ENCODE peak calls at places on chromosome 11, in six cellular contexts. P is pancreas; G is right cardiac atrium; S is CD4-positive, alpha-beta T cell; M is activated CD4-positive, CD25-positive, alpha-beta regulatory T cell treated with anti-CD3 and anti-CD28 coated beads, Interleukin-2, amount 50 U/mL, for 24 hours; C is activated naive CD8-positive, alpha-beta T cell treated with anti-CD3 and anti-CD28 coated beads, Interleukin-2, amount 10 ng/mL, durations not matched to agents 7 days and 5 days. A is an unnamed sample.

GRCh38 chr11:27421819-27422494 is 50.6 kb downstream of the LGR4 start:
- ATAC-seq in G (no peak), P (peak), M (no peak), C (no peak), S (no peak), A (no peak)

GRCh38 chr11:27610287-27610686 is 90.0 kb downstream of the BDNF start:
- ATAC-seq in S (no peak), G (no peak), P (no peak), M (no peak), C (no peak), A (no peak)

GRCh38 chr11:37280194-37280593 is 682.2 kb upstream of the RAG2 start:
- ATAC-seq in G (peak), C (no peak), S (no peak), P (no peak), M (no peak), A (no peak)

GRCh38 chr11:12052676-12053605 is 44.5 kb upstream of the DKK3 start:
- ATAC-seq in S (no peak), P (no peak), G (no peak), M (no peak), C (peak), A (no peak)

GRCh38 chr11:99370557-99371200 is 349.9 kb downstream of the CNTN5 start:
- ATAC-seq in M (no peak), G (peak), S (no peak), C (no peak), P (no peak), A (no peak)

GRCh38 chr11:131688056-131688693 is 317.8 kb downstream of the NTM start:
- ATAC-seq in M (peak), P (no peak), C (peak), G (peak), S (no peak), A (no peak)

GRCh38 chr11:12126352-12127019 is 16.1 kb downstream of the MICAL2 start:
- ATAC-seq in S (no peak), P (no peak), G (no peak), M (no peak), C (no peak), A (peak)

GRCh38 chr11:110524227-110524626 is 94.5 kb downstream of the FDX1 start:
- ATAC-seq in P (no peak), S (no peak), C (no peak), M (no peak), G (no peak), A (peak)

GRCh38 chr11:120540744-120541143 is 29.2 kb downstream of the GRIK4 start:
- ATAC-seq in C (no peak), P (no peak), S (no peak), G (no peak), M (no peak), A (no peak)

GRCh38 chr11:68033708-68034045 is 3.2 kb downstream of the NDUFS8 start:
- ATAC-seq in G (peak), P (no peak), C (no peak), M (no peak), S (no peak), A (no peak)

GRCh38 chr11:60992842-60993409 is 21.4 kb downstream of the CD6 start:
- ATAC-seq in G (peak), S (no peak), M (no peak), C (no peak), P (no peak), A (no peak)

GRCh38 chr11:105719073-105719846 is 109.4 kb downstream of the GRIA4 start:
- ATAC-seq in M (peak), S (no peak), C (no peak), P (no peak), G (no peak), A (peak)

GRCh38 chr11:125285844-125286243 is 121.3 kb downstream of the PKNOX2 start:
- ATAC-seq in G (no peak), S (no peak), C (no peak), P (no peak), M (no peak), A (no peak)

GRCh38 chr11:122192634-122193245 is 76.7 kb upstream of the BLID start:
- ATAC-seq in C (no peak), P (no peak), M (peak), S (no peak), G (no peak), A (no peak)

GRCh38 chr11:95200781-95201457 is 30.1 kb downstream of the SESN3 start:
- ATAC-seq in G (no peak), P (no peak), S (no peak), M (peak), C (no peak), A (no peak)

GRCh38 chr11:108734956-108735559 is 70.2 kb downstream of the DDX10 start:
- ATAC-seq in S (no peak), M (no peak), P (no peak), C (no peak), G (no peak), A (no peak)

GRCh38 chr11:128188346-128189115 is 398.8 kb downstream of the ETS1 start:
- ATAC-seq in P (no peak), M (no peak), C (no peak), S (no peak), G (peak), A (no peak)

GRCh38 chr11:113148652-113149051 is 165.7 kb upstream of the TTC12 start:
- ATAC-seq in G (no peak), S (no peak), C (no peak), P (no peak), M (no peak), A (no peak)

GRCh38 chr11:120256779-120257178 is 16.8 kb downstream of the POU2F3 start:
- ATAC-seq in C (no peak), S (no peak), G (no peak), P (no peak), M (no peak), A (no peak)

GRCh38 chr11:35155677-35156076 is 16.7 kb downstream of the CD44 start:
- ATAC-seq in M (no peak), G (no peak), S (no peak), C (no peak), P (no peak), A (no peak)

GRCh38 chr11:128201006-128201405 is 386.4 kb downstream of the ETS1 start:
- ATAC-seq in C (no peak), M (no peak), S (no peak), P (no peak), G (no peak), A (no peak)

GRCh38 chr11:46491661-46492331 is 100.2 kb upstream of the CHRM4 start:
- ATAC-seq in S (no peak), C (no peak), M (no peak), P (no peak), G (no peak), A (no peak)

GRCh38 chr11:25562417-25562816 is 769.5 kb upstream of the ANO3 start:
- ATAC-seq in S (no peak), G (peak), C (no peak), M (no peak), P (no peak), A (no peak)

GRCh38 chr11:24754406-24754805 is 257.6 kb downstream of the LUZP2 start:
- ATAC-seq in C (no peak), P (no peak), G (no peak), M (no peak), S (no peak), A (peak)

GRCh38 chr11:106304274-106304673 is 226.8 kb downstream of the AASDHPPT start:
- ATAC-seq in M (no peak), G (no peak), C (no peak), P (no peak), S (no peak), A (peak)

GRCh38 chr11:105577645-105578044 is 32.2 kb upstream of the GRIA4 start:
- ATAC-seq in C (no peak), M (no peak), G (no peak), P (no peak), S (no peak), A (no peak)

GRCh38 chr11:133038850-133039249 is 493.5 kb downstream of the OPCML start:
- ATAC-seq in C (no peak), P (no peak), M (no peak), G (no peak), S (no peak), A (no peak)

GRCh38 chr11:64124147-64124546 is 41.8 kb downstream of the MACROD1 start:
- ATAC-seq in G (no peak), M (no peak), S (no peak), P (no peak), C (no peak), A (no peak)

GRCh38 chr11:84193706-84194105 is 907.5 kb upstream of the CCDC90B start:
- ATAC-seq in C (no peak), S (no peak), G (no peak), P (no peak), M (no peak), A (no peak)

GRCh38 chr11:76666408-76666807 is 4.1 kb downstream of the LRRC32 start:
- ATAC-seq in P (no peak), M (peak), C (no peak), G (peak), S (no peak), A (peak)

GRCh38 chr11:61967177-61967923 is at the start of gene FTH1:
- ATAC-seq in M (peak), S (peak), P (peak), G (peak), C (peak), A (peak)

GRCh38 chr11:79375818-79376550 is 64.8 kb downstream of the TENM4 start:
- ATAC-seq in G (no peak), P (no peak), M (no peak), C (no peak), S (no peak), A (peak)

GRCh38 chr11:106840993-106841392 is 177.3 kb downstream of the GUCY1A2 start:
- ATAC-seq in M (no peak), P (no peak), C (no peak), S (no peak), G (no peak), A (no peak)

GRCh38 chr11:47241740-47242400 is 6.7 kb downstream of the ACP2 start:
- ATAC-seq in S (no peak), M (peak), P (no peak), G (no peak), C (peak), A (peak)

GRCh38 chr11:124581817-124582216 is 12.0 kb downstream of the OR8A1 start:
- ATAC-seq in C (no peak), M (no peak), P (no peak), S (no peak), G (peak), A (no peak)

GRCh38 chr11:100709233-100709999 is 22.3 kb downstream of the ARHGAP42 start:
- ATAC-seq in S (no peak), C (no peak), G (no peak), P (no peak), M (no peak), A (no peak)

A was measured in esophagus mucosa.